ENCODE peak calls at places on chromosomes 5 and 9, in six cellular contexts. P is WTC11, R is uterus, J is fibroblast of lung, X is cardiac fibroblast, W is fibroblast of the aortic adventitia. S is an unnamed sample.

GRCh38 chr9:83451308-83451707 is 86.9 kb downstream of the FRMD3 start:
- DNase-seq in P (no peak), R (no peak), J (no peak), X (no peak), W (no peak), S (no peak)

GRCh38 chr5:88979717-88980116 is 96.7 kb upstream of the MEF2C start:
- DNase-seq in P (no peak), R (no peak), J (no peak), X (no peak), W (no peak), S (no peak)

GRCh38 chr5:83718195-83718825 is 2.3 kb downstream of the HAPLN1 start:
- DNase-seq in P (peak), R (no peak), J (peak), X (peak), W (peak), S (no peak)

GRCh38 chr5:151150484-151151262 is 6.9 kb downstream of the ANXA6 start:
- DNase-seq in P (no peak), R (peak), J (peak), X (peak), W (peak), S (no peak)

GRCh38 chr5:178324481-178325310 is 92.1 kb upstream of the PHYKPL start:
- DNase-seq in P (no peak), R (no peak), J (no peak), X (no peak), W (no peak), S (peak)

GRCh38 chr9:122374885-122375420 is 4.1 kb downstream of the PTGS1 start:
- DNase-seq in P (peak), R (peak), J (peak), X (peak), W (peak), S (peak)

GRCh38 chr9:104992696-104993095 is 64.7 kb upstream of the ABCA1 start:
- DNase-seq in P (no peak), R (no peak), J (peak), X (peak), W (peak), S (no peak)

GRCh38 chr5:12250454-12250853 is 346.2 kb upstream of the CTNND2 start:
- DNase-seq in P (no peak), R (no peak), J (no peak), X (no peak), W (no peak), S (no peak)

GRCh38 chr5:168583742-168584482 is 4.7 kb upstream of the PANK3 start:
- DNase-seq in P (no peak), R (no peak), J (no peak), X (no peak), W (no peak), S (no peak)

GRCh38 chr9:136538599-136539426 is 7.0 kb downstream of the NOTCH1 start:
- DNase-seq in P (no peak), R (no peak), J (no peak), X (peak), W (no peak), S (no peak)
- TF ChIP-seq CTCF in P (no peak), R (no peak), J (no peak), X (no peak), W (no peak), S (no peak)

DNA sequence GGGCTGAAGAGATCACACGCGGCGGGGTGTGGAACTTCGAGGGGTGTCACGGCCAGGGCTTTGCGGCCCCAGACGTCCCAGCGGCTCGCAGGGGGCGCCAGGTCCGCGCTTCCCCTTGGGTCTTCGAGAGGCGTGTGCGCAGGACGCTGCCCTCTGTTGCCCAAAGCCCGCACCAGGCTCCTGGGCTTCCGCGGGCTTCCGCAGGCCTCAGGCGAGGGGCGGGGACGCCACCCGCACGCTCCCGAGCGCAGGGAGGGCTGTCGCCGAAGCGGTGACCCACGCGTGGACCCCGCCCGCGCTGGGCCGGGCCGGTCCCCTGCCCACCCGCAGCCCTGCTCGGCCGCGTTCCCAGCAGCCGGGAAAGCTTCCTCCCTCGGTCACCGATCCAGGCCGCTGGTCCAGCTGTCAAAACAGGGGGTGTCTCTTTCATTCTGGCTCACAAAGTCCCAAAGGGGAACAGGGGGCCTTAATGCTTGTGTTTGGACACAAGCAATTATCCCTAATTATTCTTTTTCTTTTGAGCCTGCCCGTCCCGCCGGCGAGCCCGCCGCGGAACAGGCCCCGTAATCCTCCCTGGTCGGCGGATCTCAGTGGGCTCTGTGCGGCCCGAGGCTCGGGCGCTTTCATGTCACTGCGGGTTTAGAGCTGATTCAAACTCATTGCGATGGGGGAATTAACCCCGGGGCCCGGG is 60.6 kb downstream of the TMEM174 start:
- DNase-seq in P (peak), R (no peak), J (peak), X (no peak), W (no peak), S (no peak)
- TF ChIP-seq CTCF in P (no peak), R (no peak), J (peak), X (no peak), W (peak), S (peak)

DNA sequence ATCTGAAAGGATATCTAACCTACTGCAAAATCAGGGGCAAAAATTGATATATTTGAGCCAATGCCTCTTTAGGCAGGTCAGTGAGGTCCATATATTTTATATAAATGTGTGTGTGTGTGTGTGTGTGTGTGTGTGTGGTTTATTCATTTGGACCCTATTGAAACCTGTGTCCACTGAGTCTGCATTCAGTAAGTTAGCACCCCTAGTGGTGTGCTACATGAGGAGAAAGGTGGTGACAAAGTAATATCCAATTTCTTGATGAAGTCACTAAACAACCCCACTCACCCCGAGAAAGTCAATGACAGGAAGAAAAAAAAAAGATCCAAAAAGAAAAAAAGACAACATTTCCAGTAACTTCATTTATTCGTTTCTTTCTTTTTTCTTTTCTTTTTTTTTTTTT is 4.1 kb downstream of the FBXW11 start:
- DNase-seq in P (no peak), R (no peak), J (no peak), X (peak), W (peak), S (no peak)
- TF ChIP-seq CTCF in P (no peak), R (peak), J (peak), X (peak), W (peak), S (peak)

GRCh38 chr9:22238809-22239684 is 207.6 kb upstream of the DMRTA1 start:
- DNase-seq in P (no peak), R (no peak), J (peak), X (peak), W (peak), S (no peak)
- TF ChIP-seq CTCF in P (no peak), R (peak), J (peak), X (peak), W (peak), S (peak)

GRCh38 chr9:121286973-121287721 is 19.2 kb downstream of the GSN start:
- DNase-seq in P (peak), R (peak), J (peak), X (peak), W (peak), S (peak)
- TF ChIP-seq CTCF in P (no peak), R (peak), J (peak), X (peak), W (peak), S (peak)

DNA sequence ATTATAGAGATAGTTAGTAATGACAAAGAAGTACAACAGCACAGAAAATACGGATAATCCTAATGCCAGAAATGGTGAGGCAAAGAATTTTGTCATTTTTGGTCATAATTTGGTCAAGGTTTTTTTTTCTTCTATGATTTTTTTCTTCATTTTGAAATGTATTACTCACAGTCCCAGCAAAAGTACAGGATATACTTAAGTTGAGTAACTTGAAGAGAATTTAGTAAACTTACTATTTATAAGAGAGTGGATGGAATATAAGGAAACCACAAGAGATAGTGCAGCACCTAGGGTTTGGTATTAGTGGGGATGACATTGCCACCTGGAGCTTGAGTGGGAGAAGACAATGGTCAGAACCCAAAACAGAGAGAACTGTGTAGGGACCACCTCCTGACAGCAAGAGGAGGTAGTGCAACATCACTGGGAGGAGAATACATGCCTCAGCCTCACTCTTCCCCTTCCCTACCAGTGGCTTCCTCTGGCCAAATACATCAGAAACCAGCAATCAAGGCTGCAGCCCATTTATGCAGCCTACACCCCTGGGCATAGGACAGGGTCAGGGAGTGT is 434.5 kb upstream of the TRPC7 start:
- DNase-seq in P (no peak), R (no peak), J (no peak), X (no peak), W (peak), S (no peak)
- TF ChIP-seq CTCF in P (no peak), R (no peak), J (no peak), X (no peak), W (no peak), S (no peak)

DNA sequence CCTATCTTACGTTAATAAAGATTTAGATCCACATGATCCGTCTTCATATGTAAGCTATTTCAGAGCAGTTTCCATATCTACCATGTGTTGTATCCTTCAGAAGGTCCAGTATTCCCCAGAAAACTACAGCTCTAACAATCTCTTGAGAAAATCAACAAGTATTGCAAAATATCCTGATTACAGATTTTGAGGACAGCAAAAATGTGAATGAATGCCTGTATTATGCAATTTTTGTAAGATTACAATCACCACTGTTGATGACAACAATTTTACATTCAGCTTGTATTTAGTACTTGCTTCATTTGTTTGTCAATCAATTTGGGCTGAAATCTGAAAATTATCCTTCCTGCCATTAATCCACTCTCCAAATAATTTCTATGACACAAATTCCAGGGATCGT is 43.0 kb upstream of the FLT4 start:
- DNase-seq in P (no peak), R (no peak), J (no peak), X (no peak), W (no peak), S (no peak)
- TF ChIP-seq CTCF in P (no peak), R (no peak), J (no peak), X (no peak), W (no peak), S (no peak)

GRCh38 chr9:112332674-112332976 is 794 bp downstream of the PTBP3 start:
- DNase-seq in P (no peak), R (no peak), J (no peak), X (no peak), W (no peak), S (no peak)
- TF ChIP-seq CTCF in P (no peak), R (no peak), J (peak), X (no peak), W (peak), S (peak)